ENCODE peak calls at places on chromosome 16, in nine cellular contexts. B is body of pancreas, C is HFFc6, D is hepatocyte, T is H9, U is A549, A is fibroblast of the aortic adventitia, F is GM10248, I is neural progenitor cell. J is an unnamed sample.

GRCh38 chr16:55849536-55849935 is 16.6 kb upstream of the CES1 start:
- DNase-seq in D (no peak), C (no peak), F (no peak), T (no peak), I (no peak), A (no peak), B (no peak), U (no peak), J (no peak)

GRCh38 chr16:56869513-56870270 is 4.7 kb downstream of the SLC12A3 start:
- DNase-seq in U (peak), I (peak), C (peak), D (no peak), B (no peak), F (peak), T (peak), A (no peak), J (peak)

GRCh38 chr16:14071576-14072271 is 605 bp downstream of the MRTFB start:
- DNase-seq in U (no peak), B (no peak), A (no peak), T (peak), C (no peak), I (peak), F (no peak), D (no peak), J (no peak)

GRCh38 chr16:81697321-81697885 is 81.7 kb upstream of the PLCG2 start:
- DNase-seq in C (peak), F (peak), I (peak), B (peak), A (peak), T (peak), D (peak), U (peak), J (peak)

GRCh38 chr16:47503936-47504335 is 42.8 kb downstream of the PHKB start:
- DNase-seq in T (no peak), C (peak), I (no peak), A (no peak), F (no peak), B (no peak), D (no peak), U (no peak), J (no peak)

GRCh38 chr16:17224859-17225258 is 245.9 kb downstream of the XYLT1 start:
- DNase-seq in F (no peak), C (peak), U (no peak), B (peak), I (no peak), D (peak), A (peak), T (no peak), J (peak)

GRCh38 chr16:66364117-66364958 is 2.2 kb upstream of the CDH5 start:
- DNase-seq in I (peak), U (peak), T (no peak), C (no peak), B (peak), F (no peak), D (no peak), A (peak), J (no peak)

GRCh38 chr16:12319464-12320030 is 343.0 kb downstream of the SNX29 start:
- DNase-seq in U (no peak), B (peak), F (no peak), C (no peak), I (no peak), A (no peak), T (no peak), D (no peak), J (no peak)

GRCh38 chr16:67396159-67396774 is 3.0 kb upstream of the TPPP3 start:
- DNase-seq in F (no peak), D (peak), C (peak), B (peak), U (peak), A (peak), T (peak), I (peak), J (no peak)

GRCh38 chr16:85381738-85382592 is 231.2 kb upstream of the GSE1 start:
- DNase-seq in I (no peak), C (no peak), A (peak), B (no peak), D (no peak), U (no peak), F (no peak), T (no peak), J (no peak)

GRCh38 chr16:85041184-85041928 is 13.8 kb downstream of the KIAA0513 start:
- DNase-seq in T (no peak), C (no peak), F (no peak), B (no peak), I (no peak), A (no peak), U (no peak), D (no peak), J (no peak)

DNA sequence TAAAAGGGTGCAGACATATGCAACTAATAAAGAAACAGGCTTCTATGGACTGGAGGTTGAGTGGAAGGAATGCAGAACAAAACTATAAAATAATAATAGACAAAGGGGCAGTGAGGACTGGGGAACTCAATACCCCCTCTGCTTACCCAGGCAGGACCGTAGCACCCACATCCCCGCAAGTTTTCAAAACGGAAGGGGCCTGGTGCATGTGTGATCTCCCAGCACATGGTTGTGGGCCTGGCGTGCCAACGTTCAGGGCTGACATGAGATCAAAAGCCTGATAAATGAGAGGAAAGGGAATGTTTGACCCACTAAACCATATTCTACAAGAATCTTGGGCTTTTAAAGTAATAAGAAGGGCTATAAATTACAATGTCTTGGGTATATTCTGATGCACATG is 297.8 kb upstream of the IRX5 start:
- DNase-seq in D (no peak), A (no peak), T (no peak), B (no peak), I (no peak), C (no peak), F (no peak), U (no peak), J (no peak)
- TF ChIP-seq CTCF in D (no peak), A (no peak), T (no peak), B (no peak), I (no peak), C (no peak), F (no peak), U (no peak), J (no peak)

GRCh38 chr16:30052671-30053372 is 12.7 kb upstream of the ALDOA start:
- DNase-seq in I (peak), F (peak), T (peak), U (peak), A (peak), B (peak), C (peak), D (peak), J (peak)
- TF ChIP-seq CTCF in I (no peak), F (no peak), T (no peak), U (no peak), A (no peak), B (no peak), C (no peak), D (no peak), J (no peak)

DNA sequence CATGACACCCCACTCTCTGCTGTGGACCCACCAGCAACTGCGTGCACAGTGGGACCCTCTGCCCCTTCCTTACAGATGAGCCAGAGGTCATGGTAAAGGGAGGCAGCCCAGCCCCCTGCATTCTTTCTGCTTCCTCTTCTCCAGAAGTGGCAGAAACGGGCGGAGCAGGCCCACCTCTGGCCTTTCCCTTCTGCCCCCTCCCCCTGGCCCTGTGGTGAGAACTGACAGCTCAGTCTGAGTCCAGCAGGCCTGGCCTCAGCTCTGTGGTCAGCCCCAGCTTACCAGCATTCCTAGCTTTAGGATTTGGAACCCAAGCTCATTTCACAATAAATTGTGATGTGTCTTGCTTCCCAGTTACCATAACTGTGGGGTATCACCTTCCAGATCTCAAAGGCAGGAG is 4.8 kb upstream of the ANKRD11 start:
- DNase-seq in T (no peak), A (peak), D (no peak), C (peak), I (no peak), B (no peak), F (no peak), U (no peak), J (no peak)
- TF ChIP-seq CTCF in T (no peak), A (no peak), D (no peak), C (no peak), I (no peak), B (no peak), F (no peak), U (no peak), J (no peak)

DNA sequence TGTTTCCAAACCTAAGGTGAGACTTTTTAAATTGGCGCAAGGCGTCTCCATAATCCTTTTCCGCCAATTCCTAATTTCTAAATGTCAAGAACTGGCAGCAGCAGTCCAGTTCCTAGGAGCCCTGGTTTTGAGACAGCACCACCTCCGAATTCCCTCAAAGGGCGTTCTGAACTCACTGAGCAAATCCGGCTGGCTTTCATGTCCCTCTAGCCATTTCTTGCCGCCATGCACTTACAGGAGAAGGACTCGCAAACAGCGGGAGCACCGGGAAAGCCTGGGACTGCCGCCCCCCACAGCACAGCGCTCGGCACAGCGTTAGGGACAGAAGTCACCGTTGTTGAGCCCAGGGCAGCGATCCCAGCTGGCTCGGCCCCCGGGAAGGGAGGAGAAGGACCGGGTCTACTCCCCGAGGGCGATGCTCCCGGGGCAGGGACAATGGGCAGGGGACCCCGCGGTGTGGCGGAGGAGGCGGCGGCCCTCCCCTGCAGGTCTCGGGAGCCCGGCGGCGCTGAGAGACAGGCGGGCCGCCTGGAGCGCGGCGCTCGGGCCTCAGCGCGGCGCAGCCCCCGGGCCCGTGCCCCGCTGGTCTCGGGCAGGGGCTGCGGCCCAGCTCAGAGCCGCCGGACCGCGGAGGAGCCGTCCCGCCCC is 545 bp downstream of the ARHGAP17 start:
- DNase-seq in T (peak), U (peak), I (peak), A (peak), D (peak), C (peak), B (peak), F (no peak), J (no peak)
- TF ChIP-seq CTCF in T (no peak), U (no peak), I (no peak), A (peak), D (no peak), C (no peak), B (no peak), F (no peak), J (no peak)

GRCh38 chr16:27699540-27699939 is 149.6 kb downstream of the KATNIP start:
- DNase-seq in I (no peak), B (no peak), F (no peak), D (no peak), T (peak), U (no peak), C (no peak), A (no peak), J (no peak)
- TF ChIP-seq CTCF in I (no peak), B (no peak), F (no peak), D (no peak), T (peak), U (no peak), C (no peak), A (no peak), J (no peak)

GRCh38 chr16:70267516-70267915 is 15.8 kb upstream of the EXOSC6 start:
- DNase-seq in C (peak), T (peak), D (peak), I (peak), U (peak), B (no peak), F (no peak), A (peak), J (peak)
- TF ChIP-seq CTCF in C (peak), T (peak), D (peak), I (peak), U (peak), B (peak), F (peak), A (peak), J (peak)

DNA sequence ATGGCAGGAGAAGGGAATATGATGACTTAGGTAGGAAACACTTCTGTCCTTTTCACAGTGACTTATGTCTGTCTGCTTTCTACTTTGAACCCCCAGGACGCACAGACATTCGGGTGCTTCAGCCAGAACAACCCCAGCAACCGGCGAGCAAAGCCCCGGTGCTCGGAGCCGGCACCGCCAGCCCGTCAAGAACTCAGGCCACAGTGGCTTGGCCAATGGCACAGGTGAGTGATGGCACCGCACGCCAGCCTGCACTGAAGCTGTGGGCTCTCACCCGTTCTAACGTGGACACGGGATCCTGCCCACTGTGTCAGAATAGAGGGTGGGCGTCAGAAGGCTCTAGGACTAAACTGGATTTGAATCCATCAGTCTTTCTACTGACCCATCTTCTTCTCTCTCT is 79.4 kb upstream of the CLEC18A start:
- DNase-seq in C (no peak), B (no peak), U (no peak), A (no peak), D (no peak), I (no peak), T (no peak), F (no peak), J (no peak)
- TF ChIP-seq CTCF in C (no peak), B (no peak), U (no peak), A (no peak), D (no peak), I (no peak), T (no peak), F (no peak), J (no peak)

J was measured in GM13976.